ENCODE peak calls at places on chromosomes 16 and 17, in six cellular contexts. One of them, this sample, is unnamed.

GRCh38 chr16:69320731-69321073 is 9.6 kb downstream of the VPS4A start:
- DNase-seq in left ventricle myocardium inferior: no peak
- DNase-seq in cardiac fibroblast: no peak
- DNase-seq in HFF-Myc: no peak
- DNase-seq in tibial artery: no peak
- DNase-seq in lower leg skin: no peak
- DNase-seq in this sample: no peak

GRCh38 chr17:29577778-29578211 is 9.3 kb downstream of the TP53I13 start:
- DNase-seq in left ventricle myocardium inferior: no peak
- DNase-seq in cardiac fibroblast: peak
- DNase-seq in HFF-Myc: no peak
- DNase-seq in tibial artery: peak
- DNase-seq in lower leg skin: peak
- DNase-seq in this sample: no peak

GRCh38 chr17:79066963-79067362 is 7.7 kb upstream of the ENGASE start:
- DNase-seq in left ventricle myocardium inferior: no peak
- DNase-seq in cardiac fibroblast: no peak
- DNase-seq in HFF-Myc: no peak
- DNase-seq in tibial artery: no peak
- DNase-seq in lower leg skin: no peak
- DNase-seq in this sample: no peak

GRCh38 chr17:64084086-64084939 is 45.6 kb downstream of the ERN1 start:
- DNase-seq in left ventricle myocardium inferior: no peak
- DNase-seq in cardiac fibroblast: peak
- DNase-seq in HFF-Myc: no peak
- DNase-seq in tibial artery: no peak
- DNase-seq in lower leg skin: no peak
- DNase-seq in this sample: no peak

GRCh38 chr16:83971165-83972130 is 3.4 kb downstream of the NECAB2 start:
- DNase-seq in left ventricle myocardium inferior: peak
- DNase-seq in cardiac fibroblast: no peak
- DNase-seq in HFF-Myc: no peak
- DNase-seq in tibial artery: no peak
- DNase-seq in lower leg skin: no peak
- DNase-seq in this sample: no peak

GRCh38 chr16:27515874-27516353 is 33.8 kb downstream of the GTF3C1 start:
- DNase-seq in left ventricle myocardium inferior: no peak
- DNase-seq in cardiac fibroblast: peak
- DNase-seq in HFF-Myc: no peak
- DNase-seq in tibial artery: no peak
- DNase-seq in lower leg skin: no peak
- DNase-seq in this sample: no peak

GRCh38 chr17:50062323-50063243 is 6.7 kb downstream of the ITGA3 start:
- DNase-seq in left ventricle myocardium inferior: peak
- DNase-seq in cardiac fibroblast: peak
- DNase-seq in HFF-Myc: no peak
- DNase-seq in tibial artery: peak
- DNase-seq in lower leg skin: peak
- DNase-seq in this sample: peak

GRCh38 chr17:5871666-5872065 is 198.5 kb upstream of the WSCD1 start:
- DNase-seq in left ventricle myocardium inferior: no peak
- DNase-seq in cardiac fibroblast: no peak
- DNase-seq in HFF-Myc: no peak
- DNase-seq in tibial artery: no peak
- DNase-seq in lower leg skin: no peak
- DNase-seq in this sample: no peak

GRCh38 chr17:44082206-44082605 is 11.7 kb downstream of the G6PC3 start:
- DNase-seq in left ventricle myocardium inferior: no peak
- DNase-seq in cardiac fibroblast: no peak
- DNase-seq in HFF-Myc: no peak
- DNase-seq in tibial artery: no peak
- DNase-seq in lower leg skin: no peak
- DNase-seq in this sample: no peak

GRCh38 chr17:14760212-14760611 is 459.3 kb downstream of the HS3ST3B1 start:
- DNase-seq in left ventricle myocardium inferior: no peak
- DNase-seq in cardiac fibroblast: no peak
- DNase-seq in HFF-Myc: no peak
- DNase-seq in tibial artery: no peak
- DNase-seq in lower leg skin: no peak
- DNase-seq in this sample: no peak

GRCh38 chr17:29376667-29377268 is 13.4 kb upstream of the TAOK1 start:
- DNase-seq in left ventricle myocardium inferior: peak
- DNase-seq in cardiac fibroblast: peak
- DNase-seq in HFF-Myc: peak
- DNase-seq in tibial artery: no peak
- DNase-seq in lower leg skin: no peak
- DNase-seq in this sample: peak

GRCh38 chr17:48843172-48843900 is 12.5 kb downstream of the CALCOCO2 start:
- DNase-seq in left ventricle myocardium inferior: no peak
- DNase-seq in cardiac fibroblast: peak
- DNase-seq in HFF-Myc: no peak
- DNase-seq in tibial artery: no peak
- DNase-seq in lower leg skin: no peak
- DNase-seq in this sample: no peak

GRCh38 chr17:27577884-27578717 is 52.9 kb upstream of the LGALS9 start:
- DNase-seq in left ventricle myocardium inferior: peak
- DNase-seq in cardiac fibroblast: peak
- DNase-seq in HFF-Myc: no peak
- DNase-seq in tibial artery: peak
- DNase-seq in lower leg skin: no peak
- DNase-seq in this sample: no peak

GRCh38 chr17:50079334-50080095 is 15.6 kb upstream of the PDK2 start:
- DNase-seq in left ventricle myocardium inferior: no peak
- DNase-seq in cardiac fibroblast: peak
- DNase-seq in HFF-Myc: no peak
- DNase-seq in tibial artery: peak
- DNase-seq in lower leg skin: peak
- DNase-seq in this sample: no peak

GRCh38 chr16:68496689-68497088 is 42.4 kb upstream of the ZFP90 start:
- DNase-seq in left ventricle myocardium inferior: no peak
- DNase-seq in cardiac fibroblast: no peak
- DNase-seq in HFF-Myc: no peak
- DNase-seq in tibial artery: no peak
- DNase-seq in lower leg skin: no peak
- DNase-seq in this sample: no peak

GRCh38 chr16:50635505-50636392 is 45.4 kb downstream of the SNX20 start:
- DNase-seq in left ventricle myocardium inferior: no peak
- DNase-seq in cardiac fibroblast: no peak
- DNase-seq in HFF-Myc: no peak
- DNase-seq in tibial artery: no peak
- DNase-seq in lower leg skin: no peak
- DNase-seq in this sample: no peak

GRCh38 chr17:33277436-33278100 is 15.5 kb downstream of the ASIC2 start:
- DNase-seq in left ventricle myocardium inferior: no peak
- DNase-seq in cardiac fibroblast: no peak
- DNase-seq in HFF-Myc: no peak
- DNase-seq in tibial artery: no peak
- DNase-seq in lower leg skin: no peak
- DNase-seq in this sample: no peak

GRCh38 chr16:2910441-2910840 is 1.3 kb upstream of the FLYWCH1 start:
- DNase-seq in left ventricle myocardium inferior: no peak
- DNase-seq in cardiac fibroblast: peak
- DNase-seq in HFF-Myc: no peak
- DNase-seq in tibial artery: no peak
- DNase-seq in lower leg skin: no peak
- DNase-seq in this sample: no peak

GRCh38 chr16:22007159-22007508 is 777 bp upstream of the MOSMO start:
- DNase-seq in left ventricle myocardium inferior: no peak
- DNase-seq in cardiac fibroblast: no peak
- DNase-seq in HFF-Myc: no peak
- DNase-seq in tibial artery: no peak
- DNase-seq in lower leg skin: no peak
- DNase-seq in this sample: no peak

GRCh38 chr16:56800355-56800754 is 64.7 kb upstream of the SLC12A3 start:
- DNase-seq in left ventricle myocardium inferior: no peak
- DNase-seq in cardiac fibroblast: peak
- DNase-seq in HFF-Myc: no peak
- DNase-seq in tibial artery: no peak
- DNase-seq in lower leg skin: no peak
- DNase-seq in this sample: no peak

GRCh38 chr17:5035356-5035755 is at the start of gene SLC52A1:
- DNase-seq in left ventricle myocardium inferior: no peak
- DNase-seq in cardiac fibroblast: no peak
- DNase-seq in HFF-Myc: no peak
- DNase-seq in tibial artery: no peak
- DNase-seq in lower leg skin: no peak
- DNase-seq in this sample: no peak

GRCh38 chr17:5526821-5527598 is 40.6 kb downstream of the MIS12 start:
- DNase-seq in left ventricle myocardium inferior: peak
- DNase-seq in cardiac fibroblast: peak
- DNase-seq in HFF-Myc: peak
- DNase-seq in tibial artery: peak
- DNase-seq in lower leg skin: peak
- DNase-seq in this sample: peak

GRCh38 chr16:16124974-16125373 is 98.3 kb downstream of the ABCC6 start:
- DNase-seq in left ventricle myocardium inferior: no peak
- DNase-seq in cardiac fibroblast: no peak
- DNase-seq in HFF-Myc: no peak
- DNase-seq in tibial artery: no peak
- DNase-seq in lower leg skin: no peak
- DNase-seq in this sample: no peak

GRCh38 chr17:65222216-65222738 is 85.1 kb downstream of the RGS9 start:
- DNase-seq in left ventricle myocardium inferior: no peak
- DNase-seq in cardiac fibroblast: no peak
- DNase-seq in HFF-Myc: no peak
- DNase-seq in tibial artery: no peak
- DNase-seq in lower leg skin: no peak
- DNase-seq in this sample: no peak

GRCh38 chr17:8746501-8747236 is 2.0 kb upstream of the CCDC42 start:
- DNase-seq in left ventricle myocardium inferior: no peak
- DNase-seq in cardiac fibroblast: no peak
- DNase-seq in HFF-Myc: no peak
- DNase-seq in tibial artery: no peak
- DNase-seq in lower leg skin: no peak
- DNase-seq in this sample: no peak

GRCh38 chr17:82524540-82524939 is 5.0 kb downstream of the FOXK2 start:
- DNase-seq in left ventricle myocardium inferior: no peak
- DNase-seq in cardiac fibroblast: no peak
- DNase-seq in HFF-Myc: no peak
- DNase-seq in tibial artery: no peak
- DNase-seq in lower leg skin: no peak
- DNase-seq in this sample: no peak

DNA sequence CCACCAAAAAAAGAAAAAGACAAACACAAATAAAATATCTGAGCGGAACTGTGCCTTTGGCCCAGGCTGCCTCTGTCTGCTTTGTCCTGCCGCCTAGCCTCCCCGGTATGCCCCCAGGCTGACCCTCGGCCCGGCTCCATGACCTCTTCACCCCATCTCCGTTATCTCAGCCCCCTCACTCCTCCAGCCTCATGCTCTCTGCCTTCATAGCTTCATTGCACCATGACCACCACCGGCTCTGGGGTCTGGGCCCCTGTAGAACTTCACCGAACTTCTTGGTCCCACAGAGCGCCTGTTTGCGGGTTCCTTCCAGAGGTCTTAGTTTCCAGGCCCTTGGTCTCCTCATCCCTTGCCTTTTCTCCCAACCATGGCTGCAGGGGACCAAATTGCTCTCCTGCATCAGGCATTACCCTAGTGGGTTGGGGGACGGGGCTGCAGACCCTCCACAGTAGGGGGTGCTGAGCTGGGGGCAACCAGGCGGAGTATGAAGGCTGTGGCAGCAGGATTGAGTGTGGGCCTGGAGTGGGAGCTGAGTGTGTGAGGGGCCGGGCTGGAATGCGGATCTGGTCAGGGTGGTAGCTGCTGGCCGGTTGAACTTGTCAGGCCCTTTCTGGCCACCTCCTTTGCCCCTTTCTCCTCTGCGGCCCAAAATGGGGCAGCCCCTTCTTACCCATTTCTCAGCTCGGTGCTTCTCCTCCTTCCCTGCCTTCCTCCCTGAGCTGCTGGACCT is 6.9 kb downstream of the HIRIP3 start:
- DNase-seq in left ventricle myocardium inferior: no peak
- DNase-seq in cardiac fibroblast: no peak
- DNase-seq in HFF-Myc: no peak
- DNase-seq in tibial artery: no peak
- DNase-seq in lower leg skin: no peak
- DNase-seq in this sample: no peak
- TF ChIP-seq CTCF in left ventricle myocardium inferior: no peak
- TF ChIP-seq CTCF in cardiac fibroblast: no peak
- TF ChIP-seq CTCF in HFF-Myc: no peak
- TF ChIP-seq CTCF in tibial artery: no peak
- TF ChIP-seq CTCF in lower leg skin: no peak
- TF ChIP-seq CTCF in this sample: no peak

DNA sequence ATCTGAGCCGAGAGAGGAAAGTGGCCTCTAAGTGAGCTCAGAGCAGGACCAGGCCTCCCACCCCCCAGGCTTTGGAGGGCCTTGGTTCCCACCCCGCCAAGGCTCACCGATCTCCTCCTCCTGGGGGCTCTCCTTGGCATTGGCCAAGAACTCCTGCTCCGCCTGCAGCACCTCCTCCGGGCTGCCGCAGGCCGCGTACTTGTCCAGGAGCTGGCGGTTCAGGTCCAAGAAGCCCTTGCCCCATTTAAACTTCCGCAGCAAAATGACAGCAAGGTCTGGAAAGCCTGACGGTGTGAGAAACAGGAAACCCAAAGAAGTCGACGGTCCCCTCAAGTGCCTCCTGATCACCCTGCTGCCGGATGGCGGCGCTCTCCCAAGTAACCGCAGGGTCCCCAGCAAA is 1.7 kb downstream of the TSR3 start:
- DNase-seq in left ventricle myocardium inferior: no peak
- DNase-seq in cardiac fibroblast: no peak
- DNase-seq in HFF-Myc: no peak
- DNase-seq in tibial artery: no peak
- DNase-seq in lower leg skin: no peak
- DNase-seq in this sample: no peak
- TF ChIP-seq CTCF in left ventricle myocardium inferior: no peak
- TF ChIP-seq CTCF in cardiac fibroblast: no peak
- TF ChIP-seq CTCF in HFF-Myc: no peak
- TF ChIP-seq CTCF in tibial artery: no peak
- TF ChIP-seq CTCF in lower leg skin: no peak
- TF ChIP-seq CTCF in this sample: no peak

GRCh38 chr17:46977348-46977747 is 1.7 kb downstream of the RPRML start:
- DNase-seq in left ventricle myocardium inferior: no peak
- DNase-seq in cardiac fibroblast: peak
- DNase-seq in HFF-Myc: peak
- DNase-seq in tibial artery: no peak
- DNase-seq in lower leg skin: no peak
- DNase-seq in this sample: peak
- TF ChIP-seq CTCF in left ventricle myocardium inferior: peak
- TF ChIP-seq CTCF in cardiac fibroblast: peak
- TF ChIP-seq CTCF in HFF-Myc: peak
- TF ChIP-seq CTCF in tibial artery: no peak
- TF ChIP-seq CTCF in lower leg skin: no peak
- TF ChIP-seq CTCF in this sample: peak

GRCh38 chr16:49181812-49182211 is 99.8 kb downstream of the CBLN1 start:
- DNase-seq in left ventricle myocardium inferior: no peak
- DNase-seq in cardiac fibroblast: no peak
- DNase-seq in HFF-Myc: no peak
- DNase-seq in tibial artery: no peak
- DNase-seq in lower leg skin: no peak
- DNase-seq in this sample: no peak

GRCh38 chr16:49179714-49180330 is 101.8 kb downstream of the CBLN1 start:
- DNase-seq in left ventricle myocardium inferior: no peak
- DNase-seq in cardiac fibroblast: no peak
- DNase-seq in HFF-Myc: no peak
- DNase-seq in tibial artery: no peak
- DNase-seq in lower leg skin: no peak
- DNase-seq in this sample: no peak

GRCh38 chr16:49189286-49189685 is 92.4 kb downstream of the CBLN1 start:
- DNase-seq in left ventricle myocardium inferior: no peak
- DNase-seq in cardiac fibroblast: no peak
- DNase-seq in HFF-Myc: no peak
- DNase-seq in tibial artery: no peak
- DNase-seq in lower leg skin: no peak
- DNase-seq in this sample: no peak

GRCh38 chr16:49183911-49184310 is 97.7 kb downstream of the CBLN1 start:
- DNase-seq in left ventricle myocardium inferior: no peak
- DNase-seq in cardiac fibroblast: no peak
- DNase-seq in HFF-Myc: peak
- DNase-seq in tibial artery: no peak
- DNase-seq in lower leg skin: no peak
- DNase-seq in this sample: no peak
- TF ChIP-seq CTCF in left ventricle myocardium inferior: peak
- TF ChIP-seq CTCF in cardiac fibroblast: no peak
- TF ChIP-seq CTCF in HFF-Myc: peak
- TF ChIP-seq CTCF in tibial artery: no peak
- TF ChIP-seq CTCF in lower leg skin: no peak
- TF ChIP-seq CTCF in this sample: peak

This sample was measured in kidney epithelial cell.